ENCODE peak calls at places on chromosome 5, in ten cellular contexts. O is body of pancreas, K is gastrocnemius medialis, P is ovary, B is tibial nerve, D is A549, M is heart left ventricle, C is vagina, Z is adrenal gland, H is right lobe of liver. V is an unnamed sample. For H3K4me1, the result is how much of the 10 kb centered on the place peaks cover.

GRCh38 chr5:179867079-179867465 is 8.5 kb upstream of the MRNIP start:
- DNase-seq in O (no peak), K (no peak), P (no peak), B (no peak), D (no peak), M (no peak), C (no peak), Z (no peak), H (no peak), V (no peak)

GRCh38 chr5:16663848-16664247 is 47.1 kb upstream of the RETREG1 start:
- DNase-seq in O (no peak), K (no peak), P (no peak), B (no peak), D (no peak), M (no peak), C (no peak), Z (no peak), H (no peak), V (no peak)

GRCh38 chr5:115068239-115069086 is 101.2 kb downstream of the TRIM36 start:
- DNase-seq in O (peak), K (no peak), P (no peak), B (no peak), D (no peak), M (no peak), C (peak), Z (no peak), H (no peak), V (no peak)

GRCh38 chr5:98065261-98065909 is 708.1 kb upstream of the RGMB start:
- DNase-seq in O (no peak), K (no peak), P (no peak), B (no peak), D (no peak), M (no peak), C (no peak), Z (no peak), H (no peak), V (no peak)

GRCh38 chr5:33936381-33937016 is at the start of gene RXFP3:
- DNase-seq in O (no peak), K (no peak), P (no peak), B (no peak), D (no peak), M (peak), C (no peak), Z (no peak), H (no peak), V (peak)

GRCh38 chr5:40437452-40437861 is 242.3 kb upstream of the PTGER4 start:
- DNase-seq in O (peak), K (no peak), P (no peak), B (no peak), D (no peak), M (no peak), C (no peak), Z (no peak), H (no peak), V (no peak)

GRCh38 chr5:497871-498509 is 26.3 kb downstream of the SLC9A3 start:
- DNase-seq in O (no peak), K (no peak), P (no peak), B (no peak), D (no peak), M (no peak), C (no peak), Z (no peak), H (no peak), V (no peak)

GRCh38 chr5:31844615-31845345 is 205.8 kb downstream of the PDZD2 start:
- DNase-seq in O (no peak), K (no peak), P (no peak), B (no peak), D (no peak), M (no peak), C (no peak), Z (no peak), H (no peak), V (no peak)

GRCh38 chr5:76547242-76547890 is 75.8 kb downstream of the F2RL2 start:
- DNase-seq in O (peak), K (no peak), P (no peak), B (peak), D (no peak), M (no peak), C (no peak), Z (no peak), H (no peak), V (no peak)

GRCh38 chr5:16383544-16384057 is 82.0 kb downstream of the ZNF622 start:
- DNase-seq in O (no peak), K (no peak), P (no peak), B (no peak), D (no peak), M (no peak), C (no peak), Z (no peak), H (no peak), V (no peak)

GRCh38 chr5:134626369-134627014 is 6.1 kb downstream of the SAR1B start:
- DNase-seq in O (peak), K (peak), P (no peak), B (no peak), D (no peak), M (no peak), C (no peak), Z (no peak), H (no peak), V (no peak)

GRCh38 chr5:160506006-160507004 is 84.7 kb downstream of the PTTG1 start:
- DNase-seq in O (peak), K (no peak), P (no peak), B (peak), D (no peak), M (peak), C (no peak), Z (peak), H (no peak), V (no peak)

GRCh38 chr5:111551569-111552275 is 39.4 kb upstream of the STARD4 start:
- DNase-seq in O (no peak), K (no peak), P (no peak), B (no peak), D (no peak), M (no peak), C (no peak), Z (no peak), H (no peak), V (no peak)

GRCh38 chr5:103389362-103389761 is 130.8 kb downstream of the MACIR start:
- DNase-seq in O (no peak), K (no peak), P (no peak), B (no peak), D (no peak), M (no peak), C (no peak), Z (no peak), H (no peak), V (no peak)

GRCh38 chr5:103866169-103866568 is 303.6 kb upstream of the NUDT12 start:
- DNase-seq in O (no peak), K (no peak), P (no peak), B (no peak), D (no peak), M (no peak), C (no peak), Z (no peak), H (no peak), V (no peak)

GRCh38 chr5:138163721-138164120 is 14.7 kb downstream of the BRD8 start:
- DNase-seq in O (no peak), K (no peak), P (no peak), B (no peak), D (no peak), M (no peak), C (no peak), Z (no peak), H (no peak), V (no peak)

GRCh38 chr5:154628685-154629084 is 126.5 kb upstream of the LARP1 start:
- DNase-seq in O (no peak), K (no peak), P (no peak), B (no peak), D (no peak), M (no peak), C (no peak), Z (no peak), H (no peak), V (no peak)

GRCh38 chr5:180608572-180609310 is 17.4 kb upstream of the SCGB3A1 start:
- DNase-seq in O (no peak), K (no peak), P (no peak), B (no peak), D (no peak), M (peak), C (no peak), Z (no peak), H (no peak), V (no peak)

GRCh38 chr5:10599828-10600227 is 36.0 kb downstream of the ANKRD33B start:
- DNase-seq in O (no peak), K (no peak), P (no peak), B (no peak), D (no peak), M (no peak), C (no peak), Z (no peak), H (no peak), V (no peak)

GRCh38 chr5:115349001-115349817 is 52.8 kb upstream of the CCDC112 start:
- DNase-seq in O (peak), K (peak), P (no peak), B (peak), D (peak), M (no peak), C (no peak), Z (peak), H (peak), V (no peak)

GRCh38 chr5:100407053-100407452 is 128.1 kb upstream of the FAM174A start:
- DNase-seq in O (no peak), K (no peak), P (no peak), B (no peak), D (no peak), M (no peak), C (no peak), Z (no peak), H (no peak), V (no peak)

GRCh38 chr5:88480245-88480644 is 211.6 kb upstream of the TMEM161B start:
- DNase-seq in O (peak), K (no peak), P (no peak), B (no peak), D (no peak), M (no peak), C (no peak), Z (no peak), H (no peak), V (peak)

GRCh38 chr5:173326501-173326960 is 1.7 kb downstream of the STC2 start:
- DNase-seq in O (no peak), K (no peak), P (no peak), B (no peak), D (no peak), M (no peak), C (no peak), Z (no peak), H (no peak), V (no peak)

GRCh38 chr5:40397976-40398375 is 281.7 kb upstream of the PTGER4 start:
- DNase-seq in O (no peak), K (no peak), P (no peak), B (no peak), D (no peak), M (no peak), C (no peak), Z (no peak), H (no peak), V (no peak)

GRCh38 chr5:145697251-145698016 is 137.7 kb downstream of the PRELID2 start:
- DNase-seq in O (peak), K (no peak), P (no peak), B (no peak), D (peak), M (no peak), C (no peak), Z (no peak), H (no peak), V (no peak)

GRCh38 chr5:33403187-33403586 is 37.6 kb upstream of the TARS1 start:
- DNase-seq in O (no peak), K (no peak), P (no peak), B (no peak), D (no peak), M (no peak), C (no peak), Z (no peak), H (no peak), V (no peak)

GRCh38 chr5:10145922-10146321 is 103.8 kb downstream of the ATPSCKMT start:
- DNase-seq in O (no peak), K (no peak), P (no peak), B (no peak), D (peak), M (no peak), C (no peak), Z (peak), H (no peak), V (no peak)

GRCh38 chr5:180162304-180162661 is 46.7 kb downstream of the RASGEF1C start:
- DNase-seq in O (no peak), K (no peak), P (no peak), B (no peak), D (no peak), M (no peak), C (no peak), Z (no peak), H (no peak), V (no peak)

GRCh38 chr5:6379246-6379645 is 899 bp upstream of the MED10 start:
- DNase-seq in O (no peak), K (no peak), P (no peak), B (no peak), D (no peak), M (no peak), C (peak), Z (no peak), H (no peak), V (no peak)

GRCh38 chr5:130365956-130366355 is 461.7 kb downstream of the CHSY3 start:
- DNase-seq in O (no peak), K (no peak), P (no peak), B (no peak), D (no peak), M (no peak), C (no peak), Z (no peak), H (no peak), V (no peak)

DNA sequence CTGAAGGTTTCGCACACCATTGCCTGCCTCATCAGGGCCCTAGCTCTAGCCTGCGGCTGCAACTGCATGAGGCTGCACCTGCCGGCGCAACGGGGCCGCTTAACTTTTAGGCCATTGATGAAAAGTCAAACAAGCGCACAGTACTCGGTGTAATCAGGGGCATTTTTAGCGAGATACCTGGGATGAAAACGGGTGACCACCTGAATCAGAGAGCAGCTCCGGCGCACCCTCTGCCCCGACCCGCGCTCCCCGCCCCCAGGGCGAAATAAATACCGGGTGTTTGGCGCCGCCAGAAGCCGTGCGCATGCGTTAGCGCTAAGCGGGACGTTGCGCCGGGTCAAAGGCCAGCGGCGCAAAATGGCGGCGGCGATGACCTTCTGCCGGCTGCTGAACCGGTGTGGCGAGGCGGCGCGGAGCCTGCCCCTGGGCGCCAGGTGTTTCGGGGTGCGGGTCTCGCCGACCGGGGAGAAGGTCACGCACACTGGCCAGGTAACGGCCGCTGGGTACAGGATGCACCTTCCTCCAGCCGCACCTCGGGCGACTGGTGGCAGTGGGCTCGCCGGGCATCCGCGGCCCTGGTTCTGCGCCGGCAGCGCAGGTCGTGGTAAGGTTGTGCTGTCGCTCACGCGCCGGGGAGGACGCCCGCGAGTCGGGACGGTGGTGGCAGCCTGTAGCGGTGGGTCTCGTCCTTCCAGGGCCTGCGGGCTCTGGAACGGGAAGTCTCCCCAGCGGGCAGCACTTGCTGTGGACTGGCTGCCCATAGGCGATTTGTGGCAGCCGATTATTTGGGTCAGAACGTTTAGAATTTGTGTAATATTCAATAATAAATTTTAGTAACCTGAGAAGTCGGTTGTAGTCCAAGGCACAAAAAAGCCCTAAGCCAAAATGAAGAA is at the start of gene NDUFS6:
- DNase-seq in O (peak), K (peak), P (peak), B (peak), D (peak), M (peak), C (no peak), Z (peak), H (peak), V (peak)
- TF ChIP-seq POLR2A in O (no peak), K (peak), P (no peak), B (peak), D (peak), M (no peak), C (no peak), Z (peak), H (no peak), V (peak)

DNA sequence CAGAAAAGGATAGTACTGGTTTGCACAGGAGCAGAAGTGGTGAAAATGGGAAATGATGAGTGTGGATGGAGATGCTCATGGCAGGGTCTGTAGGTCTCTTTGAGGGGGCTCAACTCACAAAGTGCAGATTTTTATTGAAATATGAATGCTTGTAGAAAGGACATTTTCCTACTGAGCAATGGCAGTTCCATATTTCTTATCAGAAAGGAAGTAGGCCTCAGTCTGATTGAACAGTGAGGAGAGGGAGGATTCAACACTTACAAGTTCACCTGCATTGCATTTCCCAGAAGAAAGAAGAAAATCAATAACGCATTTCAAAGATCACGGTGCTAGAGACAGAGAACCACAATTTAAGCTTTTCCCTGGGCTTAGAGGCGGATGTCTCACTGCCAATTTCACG is 49.2 kb downstream of the ANXA2R start:
- DNase-seq in O (no peak), K (no peak), P (no peak), B (no peak), D (no peak), M (no peak), C (no peak), Z (no peak), H (no peak), V (no peak)
- H3K27ac ChIP-seq in O (peak), K (peak), P (no peak), B (peak), D (no peak), M (peak), C (peak), Z (no peak), H (peak), V (no peak)

GRCh38 chr5:113749334-113749733 is 235.8 kb downstream of the YTHDC2 start:
- DNase-seq in O (no peak), K (no peak), P (no peak), B (no peak), D (no peak), M (no peak), C (no peak), Z (no peak), H (no peak), V (no peak)
- H3K4me1 ChIP-seq in O (under half), K (under half), P (under half), B (under half), D (under half), M (under half), C (under half), Z (under half), H (under half), V (under half)

GRCh38 chr5:132496631-132497487 is 6.3 kb upstream of the IRF1 start:
- DNase-seq in O (peak), K (peak), P (peak), B (peak), D (peak), M (peak), C (peak), Z (peak), H (peak), V (peak)
- TF ChIP-seq POLR2A in O (no peak), K (no peak), P (no peak), B (no peak), D (peak), M (no peak), C (no peak), Z (peak), H (peak), V (no peak)

DNA sequence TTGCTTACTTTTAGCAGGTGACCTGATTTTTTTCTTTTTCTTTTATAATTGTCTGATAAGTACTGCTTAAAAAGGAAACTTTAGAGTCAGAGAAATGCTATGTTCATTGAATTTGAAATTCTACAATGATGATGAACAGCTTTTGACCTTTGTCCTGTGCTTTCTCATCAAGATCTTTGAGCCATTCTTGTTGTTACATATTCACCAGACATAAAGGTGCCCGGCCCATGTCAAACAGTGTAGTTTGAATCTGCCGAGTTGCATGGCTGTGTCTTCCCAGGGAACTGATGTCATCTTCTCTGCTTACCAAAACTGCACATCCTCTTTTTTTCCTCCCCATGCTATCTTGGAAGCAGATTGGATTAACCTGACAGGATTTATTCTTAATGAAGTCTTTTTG is 163.6 kb downstream of the LRRC70 start:
- DNase-seq in O (no peak), K (no peak), P (no peak), B (no peak), D (no peak), M (no peak), C (no peak), Z (no peak), H (no peak), V (no peak)
- H3K27ac ChIP-seq in O (no peak), K (no peak), P (no peak), B (no peak), D (peak), M (no peak), C (no peak), Z (no peak), H (no peak), V (no peak)

DNA sequence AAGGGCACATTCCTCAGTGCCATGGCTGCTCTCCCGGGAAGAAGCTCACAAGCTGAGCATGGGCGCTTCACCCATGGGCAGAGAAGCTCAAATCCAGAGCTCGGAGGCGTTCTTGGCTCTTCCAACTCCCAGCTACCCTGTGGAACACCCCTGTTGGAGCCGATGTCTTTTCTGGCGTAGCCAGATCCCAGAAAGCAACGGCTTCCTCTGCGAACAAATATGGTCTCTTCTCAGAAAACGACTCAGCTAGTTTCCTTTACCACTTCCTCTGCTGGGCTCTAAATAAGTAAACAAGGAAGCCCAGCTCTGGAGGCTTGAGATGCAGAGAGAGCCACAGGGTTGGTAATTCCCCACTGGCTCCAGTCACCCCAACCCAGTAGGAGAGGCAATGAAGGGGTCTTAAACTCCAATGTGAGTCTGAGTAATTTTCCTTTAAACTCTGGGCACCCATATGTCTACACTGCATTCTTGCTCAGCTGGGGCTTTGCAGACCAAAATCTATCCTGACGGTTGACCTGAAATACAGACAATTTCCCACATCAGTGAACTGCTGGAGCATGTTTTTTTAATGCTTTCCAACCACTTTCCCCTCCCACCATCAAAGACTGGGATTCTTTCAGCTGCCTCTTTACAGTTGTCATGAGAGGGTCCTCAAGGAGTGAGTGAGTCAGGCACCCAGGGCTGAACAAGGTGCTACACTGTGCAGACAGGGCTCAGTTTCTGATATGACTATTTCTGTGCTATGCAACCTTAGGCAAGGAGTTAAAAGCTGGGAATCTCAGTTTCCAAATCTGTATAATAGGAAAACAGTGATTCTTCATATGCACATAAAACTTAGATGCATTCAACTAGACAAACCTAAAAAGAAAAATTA is at the start of gene LCP2:
- DNase-seq in O (no peak), K (no peak), P (no peak), B (no peak), D (no peak), M (no peak), C (no peak), Z (no peak), H (peak), V (peak)
- H3K4me1 ChIP-seq in O (under half), K (under half), P (under half), B (under half), D (under half), M (under half), C (under half), Z (under half), H (under half), V (under half)